ENCODE peak calls at places on chromosomes 2 and 18, in five cellular contexts. L is HCT116, H is SK-N-SH, W is H1, X is HepG2. P is an unnamed sample.

GRCh38 chr2:84939426-84940087 is 31.4 kb upstream of the KCMF1 start:
- DNase-seq in X (no peak), H (no peak), L (no peak), W (no peak), P (no peak)

GRCh38 chr2:75199428-75200011 is at the start of gene TACR1:
- DNase-seq in H (peak), W (peak), L (no peak), X (peak), P (no peak)

GRCh38 chr2:85699325-85699724 is 5.2 kb downstream of the GNLY start:
- DNase-seq in X (no peak), L (no peak), H (no peak), W (no peak), P (no peak)

GRCh38 chr2:162579169-162579568 is 235.2 kb downstream of the GCA start:
- DNase-seq in W (no peak), L (no peak), X (no peak), H (no peak), P (no peak)

GRCh38 chr2:180085144-180085543 is 78.0 kb upstream of the CWC22 start:
- DNase-seq in H (no peak), W (no peak), X (no peak), L (no peak), P (no peak)

GRCh38 chr2:12399244-12399643 is 317.5 kb upstream of the TRIB2 start:
- DNase-seq in W (no peak), X (no peak), L (no peak), H (no peak), P (no peak)

GRCh38 chr2:77954931-77955330 is 432.8 kb upstream of the LRRTM4 start:
- DNase-seq in X (no peak), L (no peak), W (no peak), H (peak), P (no peak)

GRCh38 chr2:4047961-4048891 is 344.9 kb downstream of the DCDC2C start:
- DNase-seq in L (no peak), W (no peak), H (no peak), X (no peak), P (no peak)

GRCh38 chr2:108643450-108643849 is 75.8 kb upstream of the RANBP2 start:
- DNase-seq in H (no peak), L (no peak), X (no peak), W (no peak), P (no peak)

GRCh38 chr2:72141881-72142742 is 5.5 kb downstream of the CYP26B1 start:
- DNase-seq in L (no peak), H (peak), X (no peak), W (peak), P (no peak)

GRCh38 chr2:47724221-47724981 is 58.5 kb upstream of the MSH6 start:
- DNase-seq in H (no peak), X (no peak), L (no peak), W (no peak), P (no peak)

GRCh38 chr2:234203135-234203984 is 152.9 kb downstream of the SPP2 start:
- DNase-seq in X (peak), W (no peak), L (peak), H (no peak), P (no peak)

GRCh38 chr2:210655229-210655628 is 98.8 kb downstream of the CPS1 start:
- DNase-seq in W (no peak), L (no peak), X (no peak), H (no peak), P (no peak)

GRCh38 chr2:19669605-19670004 is 232.2 kb downstream of the TTC32 start:
- DNase-seq in W (no peak), X (no peak), L (no peak), H (no peak), P (no peak)

GRCh38 chr2:45988879-45989278 is 308.3 kb upstream of the EPAS1 start:
- DNase-seq in W (peak), L (no peak), H (no peak), X (no peak), P (no peak)

GRCh38 chr2:174573621-174574081 is 24.0 kb downstream of the WIPF1 start:
- DNase-seq in X (no peak), W (no peak), L (no peak), H (no peak), P (no peak)

GRCh38 chr2:71551631-71551915 is 98.2 kb downstream of the DYSF start:
- DNase-seq in W (no peak), H (no peak), L (no peak), X (no peak), P (no peak)

GRCh38 chr18:45274026-45274425 is 341.2 kb upstream of the SLC14A2 start:
- DNase-seq in W (no peak), L (no peak), H (no peak), X (no peak), P (no peak)

GRCh38 chr2:15861898-15862297 is 78.5 kb upstream of the MYCN start:
- DNase-seq in X (no peak), L (no peak), H (no peak), W (no peak), P (no peak)

GRCh38 chr2:19031642-19032041 is 326.8 kb downstream of the OSR1 start:
- DNase-seq in H (no peak), X (no peak), L (no peak), W (no peak), P (no peak)

GRCh38 chr2:27765621-27766286 is 5.8 kb upstream of the MRPL33 start:
- DNase-seq in X (no peak), W (peak), L (peak), H (no peak), P (no peak)

GRCh38 chr2:43853141-43854081 is 14.6 kb downstream of the ABCG8 start:
- DNase-seq in X (no peak), H (no peak), W (peak), L (no peak), P (no peak)

GRCh38 chr18:50183556-50183955 is 11.4 kb downstream of the MYO5B start:
- DNase-seq in L (peak), X (peak), H (no peak), W (no peak), P (peak)

GRCh38 chr2:97870396-97870843 is 125.3 kb downstream of the TMEM131 start:
- DNase-seq in L (peak), W (no peak), H (no peak), X (peak), P (peak)

GRCh38 chr2:28102455-28102874 is 211.9 kb downstream of the BABAM2 start:
- DNase-seq in H (no peak), W (no peak), L (no peak), X (no peak), P (no peak)

GRCh38 chr2:65576861-65577601 is 144.6 kb upstream of the SPRED2 start:
- DNase-seq in H (no peak), L (peak), X (peak), W (no peak), P (no peak)

GRCh38 chr18:3966246-3966984 is 488.7 kb downstream of the DLGAP1 start:
- DNase-seq in X (no peak), H (no peak), L (no peak), W (no peak), P (no peak)

GRCh38 chr2:110871637-110872036 is 139.3 kb downstream of the ACOXL start:
- DNase-seq in L (no peak), W (no peak), X (no peak), H (no peak), P (no peak)

GRCh38 chr2:154455871-154456270 is 242.6 kb upstream of the KCNJ3 start:
- DNase-seq in L (no peak), W (no peak), X (no peak), H (no peak), P (no peak)

GRCh38 chr18:26549103-26549485 is 741 bp upstream of the KCTD1 start:
- DNase-seq in X (no peak), H (peak), L (no peak), W (peak), P (peak)

GRCh38 chr18:8162797-8163196 is 446.4 kb upstream of the RAB12 start:
- DNase-seq in X (no peak), W (no peak), L (no peak), H (no peak), P (peak)

GRCh38 chr2:212945526-212945925 is 205.9 kb downstream of the IKZF2 start:
- DNase-seq in W (no peak), L (no peak), X (no peak), H (no peak), P (no peak)

GRCh38 chr2:8151888-8152287 is 530.0 kb upstream of the ID2 start:
- DNase-seq in L (no peak), H (no peak), X (no peak), W (no peak), P (no peak)

GRCh38 chr2:191311627-191312026 is 66.4 kb downstream of the MYO1B start:
- DNase-seq in X (peak), W (no peak), H (no peak), L (peak), P (no peak)

GRCh38 chr2:205358351-205358815 is 323.9 kb upstream of the NRP2 start:
- DNase-seq in H (no peak), L (no peak), X (no peak), W (no peak), P (no peak)

DNA sequence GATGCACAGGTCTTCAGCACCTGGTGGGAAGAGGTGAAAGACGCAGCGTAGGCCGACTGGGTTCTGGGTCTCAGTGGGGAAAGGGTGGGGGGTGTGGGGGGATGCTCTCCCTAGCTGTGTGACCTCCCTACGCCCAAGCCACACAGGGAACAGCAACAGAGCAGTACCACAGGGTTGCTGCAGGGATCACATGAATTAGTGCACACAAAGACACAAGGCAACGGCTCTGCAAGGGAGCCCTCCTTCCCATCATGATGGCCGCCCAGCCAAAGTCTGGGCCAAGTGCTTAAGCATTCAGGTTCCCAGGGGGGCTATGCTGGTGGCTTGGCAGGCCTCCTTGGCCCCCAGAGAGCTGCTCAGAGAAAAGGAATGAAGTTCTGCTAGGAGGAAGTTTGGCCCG is 28.2 kb upstream of the GBX2 start:
- DNase-seq in L (no peak), W (no peak), H (no peak), X (no peak), P (no peak)
- TF ChIP-seq JUND in L (no peak), W (no peak), H (no peak), X (no peak), P (no peak)

GRCh38 chr2:40606862-40607261 is 155.0 kb upstream of the SLC8A1 start:
- DNase-seq in W (no peak), L (no peak), X (no peak), H (no peak), P (no peak)
- TF ChIP-seq JUND in W (no peak), L (no peak), X (no peak), H (no peak), P (no peak)

GRCh38 chr2:69453475-69454129 is 16.4 kb upstream of the NFU1 start:
- DNase-seq in W (no peak), X (no peak), H (peak), L (no peak), P (no peak)
- TF ChIP-seq JUND in W (no peak), X (no peak), H (no peak), L (no peak), P (no peak)

DNA sequence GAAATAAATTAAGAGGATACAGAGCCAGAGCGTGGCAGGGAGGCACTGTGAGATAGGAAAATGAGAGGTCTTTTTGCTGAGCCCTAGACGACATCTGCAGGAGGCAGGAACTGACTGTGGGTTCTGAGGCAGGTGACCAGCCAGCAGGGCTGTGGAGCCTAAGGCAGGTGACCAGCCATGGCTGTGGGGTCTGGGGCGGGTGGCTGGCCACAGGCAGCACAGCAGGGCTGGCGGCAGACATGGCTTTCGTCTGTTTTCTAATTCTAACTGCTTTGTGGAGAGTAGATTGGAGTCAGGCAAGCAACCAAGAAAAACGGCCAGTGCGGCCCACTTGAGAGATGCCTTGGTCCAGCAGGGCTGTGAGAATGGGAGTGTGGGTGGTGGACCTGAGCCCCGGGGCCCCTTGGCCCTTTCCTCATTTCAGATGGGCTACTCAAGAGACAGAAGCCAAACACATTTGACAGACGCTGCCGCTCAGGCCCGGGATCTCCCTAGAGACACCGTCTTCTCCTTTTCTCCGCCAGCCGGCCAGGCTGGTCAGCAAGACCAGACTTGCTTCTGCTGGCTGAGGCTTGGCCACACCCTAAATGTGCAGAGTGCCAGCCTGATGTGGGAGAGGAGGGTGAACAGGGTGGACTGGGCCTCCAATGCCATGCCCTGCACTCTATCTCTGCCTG is 19.7 kb upstream of the GNAL start:
- DNase-seq in X (no peak), L (no peak), W (no peak), H (no peak), P (no peak)
- TF ChIP-seq JUND in X (no peak), L (no peak), W (no peak), H (no peak), P (no peak)

GRCh38 chr2:9995059-9995458 is 43.6 kb downstream of the GRHL1 start:
- DNase-seq in W (no peak), X (no peak), H (no peak), L (no peak), P (no peak)

GRCh38 chr2:9991221-9991620 is 39.7 kb downstream of the GRHL1 start:
- DNase-seq in X (no peak), H (no peak), L (no peak), W (no peak), P (no peak)

GRCh38 chr2:9994462-9994861 is 43.0 kb downstream of the GRHL1 start:
- DNase-seq in W (no peak), L (no peak), H (no peak), X (no peak), P (no peak)

GRCh38 chr2:9991829-9992273 is 40.4 kb downstream of the GRHL1 start:
- DNase-seq in L (no peak), W (no peak), X (no peak), H (no peak), P (no peak)

GRCh38 chr2:9993490-9994165 is 42.1 kb downstream of the GRHL1 start:
- DNase-seq in H (no peak), X (no peak), W (no peak), L (no peak), P (no peak)
- TF ChIP-seq JUND in H (no peak), X (no peak), W (no peak), L (no peak), P (no peak)

DNA sequence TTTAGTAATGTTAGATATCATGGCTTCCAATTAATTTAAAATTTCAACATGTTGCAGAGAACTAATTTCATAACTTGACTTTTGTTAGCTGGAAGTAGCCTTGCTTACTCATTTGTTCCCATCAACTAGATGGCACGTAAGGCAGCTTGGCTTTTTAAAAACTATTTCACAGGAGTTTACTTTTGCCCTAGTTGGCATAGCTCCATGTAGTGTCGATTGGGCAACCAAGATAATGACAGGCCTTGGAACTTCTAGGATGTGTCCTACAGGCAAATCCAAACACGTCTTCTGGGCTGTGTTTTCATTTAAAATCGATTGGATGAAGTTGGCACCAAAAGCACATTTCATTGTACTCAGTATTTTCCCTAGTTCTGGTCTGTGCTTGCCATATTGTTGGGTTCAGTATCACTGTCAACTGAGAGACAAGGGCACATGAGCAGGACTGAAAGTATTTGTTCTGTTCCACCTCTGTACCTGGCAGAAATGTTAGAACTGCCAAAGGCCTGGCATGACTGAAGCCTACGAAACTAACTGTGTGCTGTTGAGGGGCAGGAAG is 29.4 kb downstream of the HADHB start:
- DNase-seq in L (no peak), X (peak), H (no peak), W (no peak), P (peak)
- TF ChIP-seq JUND in L (no peak), X (no peak), H (no peak), W (no peak), P (no peak)

DNA sequence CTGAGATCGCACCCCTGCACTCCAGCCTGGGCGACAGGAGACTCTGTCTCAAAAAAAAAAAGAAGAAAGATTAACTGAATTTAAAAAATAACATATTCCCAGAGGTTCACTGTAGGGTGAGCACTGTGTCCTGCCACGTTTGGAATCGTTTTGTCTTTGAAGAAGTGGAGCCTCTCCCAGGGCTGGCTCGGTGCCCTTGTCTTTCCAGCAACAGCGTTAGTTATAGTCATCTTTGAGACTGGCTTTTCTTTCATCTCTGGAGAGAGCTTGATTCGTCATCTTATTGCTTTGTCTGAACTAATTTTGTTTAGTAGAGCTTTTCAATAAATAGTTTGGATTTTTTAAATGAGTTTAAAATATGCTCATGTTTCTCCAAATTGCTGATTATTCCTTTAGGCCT is 50.5 kb downstream of the IMPA2 start:
- DNase-seq in W (peak), H (no peak), L (no peak), X (no peak), P (no peak)
- TF ChIP-seq JUND in W (no peak), H (no peak), L (no peak), X (no peak), P (no peak)

GRCh38 chr2:187299122-187299906 is 148.7 kb downstream of the CALCRL start:
- DNase-seq in H (peak), W (no peak), L (no peak), X (no peak), P (no peak)
- TF ChIP-seq JUND in H (no peak), W (no peak), L (no peak), X (no peak), P (no peak)